ENCODE peak calls at places on chromosomes 16 and 17, in four cellular contexts. One of them, this sample, is unnamed. For H3K4me1, the result is how much of the 10 kb centered on the place peaks cover.

GRCh38 chr16:28057949-28058348 is 5.6 kb downstream of the GSG1L start:
- DNase-seq in IMR-90: no peak
- DNase-seq in ovary: no peak
- DNase-seq in heart left ventricle: no peak
- DNase-seq in this sample: no peak

GRCh38 chr16:49382916-49383315 is 9.3 kb downstream of the C16orf78 start:
- DNase-seq in IMR-90: no peak
- DNase-seq in ovary: no peak
- DNase-seq in heart left ventricle: no peak
- DNase-seq in this sample: no peak

GRCh38 chr17:80034977-80035686 is 540 bp downstream of the TBC1D16 start:
- DNase-seq in IMR-90: peak
- DNase-seq in ovary: no peak
- DNase-seq in heart left ventricle: no peak
- DNase-seq in this sample: no peak

GRCh38 chr17:14197582-14197981 is 39.1 kb downstream of the CDRT15 start:
- DNase-seq in IMR-90: no peak
- DNase-seq in ovary: no peak
- DNase-seq in heart left ventricle: no peak
- DNase-seq in this sample: peak

GRCh38 chr17:9684955-9685621 is 39.8 kb downstream of the USP43 start:
- DNase-seq in IMR-90: no peak
- DNase-seq in ovary: no peak
- DNase-seq in heart left ventricle: no peak
- DNase-seq in this sample: no peak

GRCh38 chr16:27729516-27730304 is 179.8 kb downstream of the KATNIP start:
- DNase-seq in IMR-90: peak
- DNase-seq in ovary: no peak
- DNase-seq in heart left ventricle: no peak
- DNase-seq in this sample: no peak

GRCh38 chr16:12881771-12882170 is 19.6 kb upstream of the SHISA9 start:
- DNase-seq in IMR-90: no peak
- DNase-seq in ovary: no peak
- DNase-seq in heart left ventricle: no peak
- DNase-seq in this sample: no peak

GRCh38 chr17:17204041-17204591 is 2.0 kb downstream of the PLD6 start:
- DNase-seq in IMR-90: no peak
- DNase-seq in ovary: no peak
- DNase-seq in heart left ventricle: no peak
- DNase-seq in this sample: peak

GRCh38 chr17:61627658-61628057 is 36.6 kb upstream of the NACA2 start:
- DNase-seq in IMR-90: no peak
- DNase-seq in ovary: no peak
- DNase-seq in heart left ventricle: no peak
- DNase-seq in this sample: no peak

GRCh38 chr17:50155115-50155819 is 4.8 kb upstream of the PPP1R9B start:
- DNase-seq in IMR-90: peak
- DNase-seq in ovary: no peak
- DNase-seq in heart left ventricle: no peak
- DNase-seq in this sample: no peak

GRCh38 chr17:57976594-57976993 is 11.5 kb downstream of the VEZF1 start:
- DNase-seq in IMR-90: no peak
- DNase-seq in ovary: no peak
- DNase-seq in heart left ventricle: no peak
- DNase-seq in this sample: no peak

GRCh38 chr16:4064950-4065352 is 51.3 kb downstream of the ADCY9 start:
- DNase-seq in IMR-90: no peak
- DNase-seq in ovary: no peak
- DNase-seq in heart left ventricle: no peak
- DNase-seq in this sample: no peak

GRCh38 chr17:39939588-39940419 is 12.3 kb downstream of the LRRC3C start:
- DNase-seq in IMR-90: peak
- DNase-seq in ovary: no peak
- DNase-seq in heart left ventricle: peak
- DNase-seq in this sample: no peak

GRCh38 chr17:38403491-38403890 is 24.8 kb upstream of the ARHGAP23 start:
- DNase-seq in IMR-90: peak
- DNase-seq in ovary: no peak
- DNase-seq in heart left ventricle: no peak
- DNase-seq in this sample: no peak

GRCh38 chr17:64466019-64466735 is 17.3 kb downstream of the MILR1 start:
- DNase-seq in IMR-90: no peak
- DNase-seq in ovary: no peak
- DNase-seq in heart left ventricle: no peak
- DNase-seq in this sample: no peak

GRCh38 chr16:79980650-79981521 is 380.3 kb upstream of the MAF start:
- DNase-seq in IMR-90: no peak
- DNase-seq in ovary: no peak
- DNase-seq in heart left ventricle: no peak
- DNase-seq in this sample: no peak

GRCh38 chr16:1613728-1614225 is 1.6 kb downstream of the CRAMP1 start:
- DNase-seq in IMR-90: no peak
- DNase-seq in ovary: peak
- DNase-seq in heart left ventricle: no peak
- DNase-seq in this sample: peak

GRCh38 chr16:57485916-57486857 is at the start of gene DOK4:
- DNase-seq in IMR-90: peak
- DNase-seq in ovary: peak
- DNase-seq in heart left ventricle: peak
- DNase-seq in this sample: peak

GRCh38 chr17:74309902-74310301 is 16.1 kb upstream of the KIF19 start:
- DNase-seq in IMR-90: no peak
- DNase-seq in ovary: no peak
- DNase-seq in heart left ventricle: peak
- DNase-seq in this sample: no peak

GRCh38 chr17:4101127-4101798 is 41.6 kb downstream of the ZZEF1 start:
- DNase-seq in IMR-90: peak
- DNase-seq in ovary: no peak
- DNase-seq in heart left ventricle: no peak
- DNase-seq in this sample: no peak

GRCh38 chr17:13918247-13918646 is 151.1 kb upstream of the COX10 start:
- DNase-seq in IMR-90: no peak
- DNase-seq in ovary: no peak
- DNase-seq in heart left ventricle: no peak
- DNase-seq in this sample: no peak

GRCh38 chr16:57147381-57148191 is 38.3 kb downstream of the PSME3IP1 start:
- DNase-seq in IMR-90: peak
- DNase-seq in ovary: no peak
- DNase-seq in heart left ventricle: no peak
- DNase-seq in this sample: no peak

GRCh38 chr17:57121308-57122042 is 36.4 kb downstream of the AKAP1 start:
- DNase-seq in IMR-90: peak
- DNase-seq in ovary: peak
- DNase-seq in heart left ventricle: no peak
- DNase-seq in this sample: peak

GRCh38 chr16:2799852-2800226 is 1.6 kb downstream of the PRSS41 start:
- DNase-seq in IMR-90: peak
- DNase-seq in ovary: no peak
- DNase-seq in heart left ventricle: no peak
- DNase-seq in this sample: peak

GRCh38 chr17:33929181-33929724 is 325.8 kb upstream of the CCL2 start:
- DNase-seq in IMR-90: no peak
- DNase-seq in ovary: no peak
- DNase-seq in heart left ventricle: no peak
- DNase-seq in this sample: no peak

GRCh38 chr17:74839955-74840354 is 19.7 kb downstream of the GRIN2C start:
- DNase-seq in IMR-90: no peak
- DNase-seq in ovary: no peak
- DNase-seq in heart left ventricle: no peak
- DNase-seq in this sample: no peak

GRCh38 chr17:39636587-39636926 is 387 bp upstream of the STARD3 start:
- DNase-seq in IMR-90: no peak
- DNase-seq in ovary: no peak
- DNase-seq in heart left ventricle: no peak
- DNase-seq in this sample: no peak

GRCh38 chr17:80805032-80805751 is 186.4 kb upstream of the CHMP6 start:
- DNase-seq in IMR-90: peak
- DNase-seq in ovary: no peak
- DNase-seq in heart left ventricle: no peak
- DNase-seq in this sample: no peak

GRCh38 chr17:64041912-64042311 is 21.5 kb upstream of the ICAM2 start:
- DNase-seq in IMR-90: no peak
- DNase-seq in ovary: no peak
- DNase-seq in heart left ventricle: no peak
- DNase-seq in this sample: no peak

GRCh38 chr16:117381-118365 is 20.8 kb downstream of the NPRL3 start:
- DNase-seq in IMR-90: peak
- DNase-seq in ovary: no peak
- DNase-seq in heart left ventricle: no peak
- DNase-seq in this sample: peak

GRCh38 chr16:9092963-9093477 is 1.6 kb downstream of the HAPSTR1 start:
- DNase-seq in IMR-90: no peak
- DNase-seq in ovary: peak
- DNase-seq in heart left ventricle: peak
- DNase-seq in this sample: peak
- H3K4me1 ChIP-seq in IMR-90: under half
- H3K4me1 ChIP-seq in ovary: under half
- H3K4me1 ChIP-seq in heart left ventricle: under half
- H3K4me1 ChIP-seq in this sample: under half

DNA sequence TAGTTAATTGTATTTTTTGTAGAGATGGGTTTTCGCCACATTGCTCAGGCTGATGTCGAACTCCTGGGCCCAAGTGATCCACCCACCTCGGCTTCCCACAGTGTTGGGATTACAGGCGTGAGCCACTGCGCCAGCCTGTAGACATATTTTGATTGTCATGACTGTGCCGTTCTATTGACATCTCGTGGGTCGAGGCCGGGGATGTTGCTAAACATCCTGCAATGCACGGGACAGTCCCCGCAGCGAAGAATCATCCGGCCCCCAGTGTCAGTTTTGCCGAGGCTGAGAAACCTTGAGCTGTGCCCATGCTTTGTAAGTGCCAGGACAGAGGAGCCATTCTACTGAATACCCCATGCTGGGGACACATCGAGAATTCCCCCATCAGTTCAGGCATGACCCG is 69.1 kb upstream of the GSE1 start:
- DNase-seq in IMR-90: no peak
- DNase-seq in ovary: no peak
- DNase-seq in heart left ventricle: no peak
- DNase-seq in this sample: no peak
- TF ChIP-seq POLR2A in IMR-90: no peak
- TF ChIP-seq POLR2A in ovary: no peak
- TF ChIP-seq POLR2A in heart left ventricle: no peak
- TF ChIP-seq POLR2A in this sample: no peak

GRCh38 chr16:74305286-74305685 is 8.7 kb downstream of the PSMD7 start:
- DNase-seq in IMR-90: no peak
- DNase-seq in ovary: no peak
- DNase-seq in heart left ventricle: no peak
- DNase-seq in this sample: no peak

GRCh38 chr16:74304835-74305176 is 8.2 kb downstream of the PSMD7 start:
- DNase-seq in IMR-90: no peak
- DNase-seq in ovary: no peak
- DNase-seq in heart left ventricle: no peak
- DNase-seq in this sample: no peak

GRCh38 chr16:74302341-74302740 is 5.7 kb downstream of the PSMD7 start:
- DNase-seq in IMR-90: no peak
- DNase-seq in ovary: no peak
- DNase-seq in heart left ventricle: no peak
- DNase-seq in this sample: no peak

GRCh38 chr16:74305978-74306784 is 9.6 kb downstream of the PSMD7 start:
- DNase-seq in IMR-90: no peak
- DNase-seq in ovary: no peak
- DNase-seq in heart left ventricle: no peak
- DNase-seq in this sample: no peak

DNA sequence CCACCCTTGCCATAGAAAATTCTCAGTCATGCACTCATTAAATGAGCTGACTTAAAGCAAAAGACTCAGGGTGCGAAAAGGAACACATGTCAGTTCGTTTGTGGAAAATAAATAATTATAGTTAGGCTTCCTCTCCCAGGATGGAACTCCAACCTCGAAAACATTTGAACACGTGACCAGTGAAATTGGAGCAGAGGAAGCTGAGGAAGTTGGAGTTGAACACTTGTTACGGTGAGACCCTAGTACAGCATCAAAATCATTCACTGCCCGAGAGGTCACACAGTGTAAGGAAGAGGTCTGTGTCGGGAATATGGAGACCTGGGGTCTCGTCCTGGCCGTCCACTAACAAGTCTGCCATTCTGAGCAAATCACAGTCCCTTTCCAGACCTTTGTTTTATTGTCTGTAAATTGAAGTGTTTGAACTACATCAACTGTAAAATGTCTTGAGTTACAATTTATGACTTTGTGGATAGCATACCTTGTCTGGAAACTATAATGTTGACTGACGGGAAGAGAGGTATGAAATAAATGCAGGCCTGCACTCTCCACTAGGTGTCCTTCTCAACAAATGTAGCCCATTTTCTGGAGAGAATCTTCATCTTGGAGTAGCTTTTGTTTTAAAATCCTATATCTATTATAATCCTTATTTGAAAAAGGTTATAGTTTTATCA is 7.7 kb downstream of the PSMD7 start:
- DNase-seq in IMR-90: no peak
- DNase-seq in ovary: no peak
- DNase-seq in heart left ventricle: no peak
- DNase-seq in this sample: no peak
- TF ChIP-seq CTCF in IMR-90: peak
- TF ChIP-seq CTCF in ovary: no peak
- TF ChIP-seq CTCF in heart left ventricle: no peak
- TF ChIP-seq CTCF in this sample: no peak

GRCh38 chr17:78180508-78180907 is 6.3 kb downstream of the TK1 start:
- DNase-seq in IMR-90: no peak
- DNase-seq in ovary: no peak
- DNase-seq in heart left ventricle: no peak
- DNase-seq in this sample: no peak
- H3K4me1 ChIP-seq in IMR-90: under half
- H3K4me1 ChIP-seq in ovary: under half
- H3K4me1 ChIP-seq in heart left ventricle: under half
- H3K4me1 ChIP-seq in this sample: half or more

DNA sequence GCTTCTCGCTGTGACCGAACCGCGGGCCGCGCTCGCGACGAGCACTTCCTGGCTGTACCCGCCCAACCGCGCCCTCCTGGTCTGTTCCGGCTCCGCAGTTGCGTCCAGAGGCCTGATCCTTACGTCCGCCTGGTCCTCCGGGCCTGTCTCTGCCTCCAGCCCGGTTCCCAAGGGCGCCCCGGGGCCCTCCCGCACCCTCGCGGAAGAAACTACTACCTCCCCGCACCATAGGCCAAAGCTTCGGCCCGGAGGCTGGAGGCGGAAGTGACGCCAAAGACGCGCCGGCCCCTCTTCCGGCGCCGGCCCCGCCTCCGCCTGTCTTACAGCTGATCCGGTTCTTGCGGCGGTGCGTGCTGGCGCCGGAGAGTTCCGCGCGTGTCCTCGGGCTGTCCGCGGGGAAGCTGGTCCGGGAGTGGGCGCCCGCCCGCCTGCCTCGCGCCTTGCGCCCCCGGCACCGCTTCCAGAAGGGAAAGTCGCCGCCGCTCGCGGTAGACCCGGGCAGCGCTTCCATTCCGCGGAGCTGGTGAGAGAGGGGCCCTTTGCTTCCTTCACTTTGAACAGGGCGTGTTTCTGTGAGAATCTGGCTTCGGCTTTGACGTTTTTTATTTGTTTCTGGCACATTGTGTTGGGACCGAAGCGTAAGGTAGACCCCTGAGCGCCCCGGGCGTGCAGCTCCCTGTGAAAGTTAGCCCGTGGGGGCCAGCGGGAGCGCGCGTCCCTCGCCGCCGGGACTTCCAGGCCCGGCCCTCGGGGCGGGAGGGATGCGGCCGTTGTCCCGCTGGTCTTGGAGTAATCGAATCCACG is at the start of gene ZNF778:
- DNase-seq in IMR-90: peak
- DNase-seq in ovary: peak
- DNase-seq in heart left ventricle: peak
- DNase-seq in this sample: peak
- TF ChIP-seq POLR2A in IMR-90: peak
- TF ChIP-seq POLR2A in ovary: peak
- TF ChIP-seq POLR2A in heart left ventricle: peak
- TF ChIP-seq POLR2A in this sample: no peak